ENCODE peak calls at places on chromosomes 4 and X, in six cellular contexts. A, E, Q, Y, D and N are unnamed samples.

GRCh38 chr4:6193399-6193798 is 7.0 kb downstream of the JAKMIP1 start:
- DNase-seq in A (no peak), E (no peak), Q (no peak), Y (no peak), D (no peak), N (no peak)

GRCh38 chr4:128707864-128708263 is 101.6 kb upstream of the JADE1 start:
- DNase-seq in A (peak; percentile 19), E (no peak), Q (no peak), Y (no peak), D (no peak), N (peak; percentile 21)

GRCh38 chr4:139773560-139774318 is 108.1 kb downstream of the MGST2 start:
- DNase-seq in A (no peak), E (no peak), Q (no peak), Y (no peak), D (no peak), N (no peak)

GRCh38 chrX:53288173-53288572 is 6.8 kb upstream of the IQSEC2 start:
- DNase-seq in A (no peak), E (no peak), Q (peak; percentile 74), Y (peak; percentile 92), D (peak; percentile 80), N (no peak)

GRCh38 chr4:150090836-150091235 is 12.6 kb downstream of the DCLK2 start:
- DNase-seq in A (no peak), E (no peak), Q (no peak), Y (no peak), D (no peak), N (no peak)

GRCh38 chrX:45445745-45446412 is 245.2 kb upstream of the DIPK2B start:
- DNase-seq in A (peak; percentile 56), E (no peak), Q (no peak), Y (no peak), D (no peak), N (peak; percentile 61)

GRCh38 chr4:44804301-44804700 is 77.9 kb upstream of the GNPDA2 start:
- DNase-seq in A (no peak), E (no peak), Q (no peak), Y (no peak), D (no peak), N (no peak)

GRCh38 chrX:11754958-11755645 is 2.9 kb upstream of the MSL3 start:
- DNase-seq in A (no peak), E (no peak), Q (no peak), Y (no peak), D (no peak), N (no peak)

GRCh38 chr4:54082168-54082567 is 17.8 kb upstream of the CHIC2 start:
- DNase-seq in A (peak; percentile 96), E (peak; percentile 95), Q (peak; percentile 70), Y (no peak), D (no peak), N (peak; percentile 97)

GRCh38 chr4:118814901-118815300 is 21.0 kb downstream of the SEC24D start:
- DNase-seq in A (no peak), E (no peak), Q (no peak), Y (no peak), D (no peak), N (no peak)

GRCh38 chrX:109995155-109995554 is 7.8 kb upstream of the TMEM164 start:
- DNase-seq in A (no peak), E (no peak), Q (no peak), Y (no peak), D (no peak), N (no peak)

GRCh38 chrX:38514014-38514854 is 47.1 kb upstream of the TSPAN7 start:
- DNase-seq in A (no peak), E (no peak), Q (no peak), Y (no peak), D (no peak), N (no peak)

GRCh38 chr4:119479835-119480234 is 148.8 kb downstream of the PDE5A start:
- DNase-seq in A (no peak), E (no peak), Q (no peak), Y (no peak), D (no peak), N (no peak)

GRCh38 chr4:66842401-66842800 is 702.9 kb downstream of the CENPC start:
- DNase-seq in A (no peak), E (no peak), Q (no peak), Y (no peak), D (no peak), N (no peak)

GRCh38 chrX:137423241-137423640 is 142.7 kb upstream of the ZIC3 start:
- DNase-seq in A (no peak), E (no peak), Q (no peak), Y (no peak), D (no peak), N (no peak)
- H3K27me3 ChIP-seq in A (peaks cover 5% of the 10 kb centered on the region), E (peaks cover 4% of the 10 kb centered on the region), Q (no peaks in the 10 kb centered on the region), Y (peaks cover 49% of the 10 kb centered on the region), D (peaks cover 28% of the 10 kb centered on the region), N (peaks cover 28% of the 10 kb centered on the region)

GRCh38 chrX:2867191-2867590 is 38.5 kb downstream of the GYG2 start:
- DNase-seq in A (no peak), E (no peak), Q (no peak), Y (no peak), D (no peak), N (no peak)

GRCh38 chrX:2859197-2859797 is 30.6 kb downstream of the GYG2 start:
- DNase-seq in A (no peak), E (no peak), Q (no peak), Y (no peak), D (no peak), N (no peak)

GRCh38 chrX:2862404-2862803 is 33.7 kb downstream of the GYG2 start:
- DNase-seq in A (no peak), E (peak; percentile 7), Q (no peak), Y (no peak), D (no peak), N (no peak)

GRCh38 chrX:2863646-2864045 is 34.9 kb downstream of the GYG2 start:
- DNase-seq in A (no peak), E (no peak), Q (no peak), Y (peak; percentile 55), D (no peak), N (no peak)
- H3K36me3 ChIP-seq in A (no peaks in the 10 kb centered on the region), E (peaks cover 18% of the 10 kb centered on the region), Q (no peaks in the 10 kb centered on the region), Y (peaks cover 23% of the 10 kb centered on the region), D (no peaks in the 10 kb centered on the region), N (no peaks in the 10 kb centered on the region)

GRCh38 chr4:152281211-152281610 is 254.7 kb downstream of the FBXW7 start:
- DNase-seq in A (no peak), E (no peak), Q (no peak), Y (no peak), D (no peak), N (no peak)

GRCh38 chr4:152277333-152277732 is 258.6 kb downstream of the FBXW7 start:
- DNase-seq in A (no peak), E (no peak), Q (no peak), Y (no peak), D (no peak), N (no peak)

GRCh38 chr4:152278172-152278504 is 257.8 kb downstream of the FBXW7 start:
- DNase-seq in A (no peak), E (no peak), Q (no peak), Y (no peak), D (no peak), N (no peak)

GRCh38 chr4:152281822-152282221 is 254.1 kb downstream of the FBXW7 start:
- DNase-seq in A (no peak), E (no peak), Q (no peak), Y (no peak), D (no peak), N (no peak)

GRCh38 chr4:152278505-152279301 is 257.2 kb downstream of the FBXW7 start:
- DNase-seq in A (no peak), E (no peak), Q (no peak), Y (peak; percentile 63), D (no peak), N (peak; percentile 70)
- H3K27me3 ChIP-seq in A (no peaks in the 10 kb centered on the region), E (peaks cover 14% of the 10 kb centered on the region), Q (no peaks in the 10 kb centered on the region), Y (no peaks in the 10 kb centered on the region), D (no peaks in the 10 kb centered on the region), N (no peaks in the 10 kb centered on the region)

GRCh38 chr4:186701788-186702187 is 21.9 kb downstream of the FAT1 start:
- DNase-seq in A (no peak), E (no peak), Q (no peak), Y (no peak), D (no peak), N (no peak)
- H3K36me3 ChIP-seq in A (peaks cover 20% of the 10 kb centered on the region), E (peaks cover 46% of the 10 kb centered on the region), Q (no peaks in the 10 kb centered on the region), Y (peaks cover 2% of the 10 kb centered on the region), D (peaks cover 9% of the 10 kb centered on the region), N (peaks cover 6% of the 10 kb centered on the region)